ENCODE peak calls at places on chromosomes 3 and 15, in five cellular contexts. One of them, this sample, is unnamed.

GRCh38 chr15:49093252-49094105 is 47.2 kb upstream of the SECISBP2L start:
- DNase-seq in tibial nerve: no peak
- DNase-seq in fibroblast of lung: no peak
- DNase-seq in IMR-90: no peak
- DNase-seq in PC-3: no peak
- DNase-seq in this sample: no peak

GRCh38 chr15:71294251-71294635 is 179.0 kb downstream of the THSD4 start:
- DNase-seq in tibial nerve: no peak
- DNase-seq in PC-3: no peak
- DNase-seq in IMR-90: no peak
- DNase-seq in fibroblast of lung: no peak
- DNase-seq in this sample: no peak

GRCh38 chr3:161305095-161305991 is 66.0 kb downstream of the SPTSSB start:
- DNase-seq in fibroblast of lung: peak; percentile 40
- DNase-seq in IMR-90: peak; percentile 27
- DNase-seq in tibial nerve: no peak
- DNase-seq in PC-3: peak; percentile 64
- DNase-seq in this sample: peak; percentile 4

GRCh38 chr3:188380722-188381121 is 226.8 kb downstream of the LPP start:
- DNase-seq in IMR-90: no peak
- DNase-seq in PC-3: no peak
- DNase-seq in fibroblast of lung: no peak
- DNase-seq in tibial nerve: no peak
- DNase-seq in this sample: no peak

GRCh38 chr3:187062526-187063177 is 76.6 kb downstream of the RPL39L start:
- DNase-seq in PC-3: peak; percentile 86
- DNase-seq in fibroblast of lung: peak; percentile 88
- DNase-seq in tibial nerve: no peak
- DNase-seq in IMR-90: peak; percentile 78
- DNase-seq in this sample: peak; percentile 92

GRCh38 chr3:109553573-109554371 is 216.4 kb upstream of the DPPA4 start:
- DNase-seq in tibial nerve: no peak
- DNase-seq in IMR-90: peak; percentile 18
- DNase-seq in PC-3: peak; percentile 59
- DNase-seq in fibroblast of lung: no peak
- DNase-seq in this sample: peak; percentile 72

GRCh38 chr3:191051037-191051436 is 148.0 kb upstream of the OSTN start:
- DNase-seq in PC-3: peak; percentile 78
- DNase-seq in fibroblast of lung: peak; percentile 65
- DNase-seq in tibial nerve: no peak
- DNase-seq in IMR-90: peak; percentile 47
- DNase-seq in this sample: peak; percentile 16

GRCh38 chr15:64110945-64111678 is 15.3 kb downstream of the SNX1 start:
- DNase-seq in IMR-90: no peak
- DNase-seq in fibroblast of lung: no peak
- DNase-seq in tibial nerve: no peak
- DNase-seq in PC-3: no peak
- DNase-seq in this sample: no peak

GRCh38 chr15:80163897-80164296 is 11.1 kb downstream of the FAH start:
- DNase-seq in PC-3: no peak
- DNase-seq in tibial nerve: no peak
- DNase-seq in fibroblast of lung: no peak
- DNase-seq in IMR-90: no peak
- DNase-seq in this sample: no peak

GRCh38 chr3:45462522-45463262 is 74.3 kb downstream of the LARS2 start:
- DNase-seq in tibial nerve: no peak
- DNase-seq in IMR-90: peak; percentile 21
- DNase-seq in PC-3: no peak
- DNase-seq in fibroblast of lung: peak; percentile 21
- DNase-seq in this sample: no peak

GRCh38 chr3:59968510-59968909 is 918.7 kb upstream of the CFAP20DC start:
- DNase-seq in PC-3: no peak
- DNase-seq in IMR-90: no peak
- DNase-seq in tibial nerve: no peak
- DNase-seq in fibroblast of lung: no peak
- DNase-seq in this sample: no peak

GRCh38 chr15:82554351-82554750 is 14.1 kb upstream of the RPS17 start:
- DNase-seq in IMR-90: no peak
- DNase-seq in tibial nerve: no peak
- DNase-seq in fibroblast of lung: no peak
- DNase-seq in PC-3: peak; percentile 44
- DNase-seq in this sample: peak; percentile 42

GRCh38 chr3:188266581-188267274 is 112.8 kb downstream of the LPP start:
- DNase-seq in fibroblast of lung: peak; percentile 88
- DNase-seq in IMR-90: peak; percentile 86
- DNase-seq in PC-3: peak; percentile 49
- DNase-seq in tibial nerve: peak; percentile 57
- DNase-seq in this sample: no peak

GRCh38 chr3:167115331-167115934 is 264.7 kb downstream of the ZBBX start:
- DNase-seq in fibroblast of lung: no peak
- DNase-seq in IMR-90: no peak
- DNase-seq in tibial nerve: no peak
- DNase-seq in PC-3: no peak
- DNase-seq in this sample: no peak

GRCh38 chr3:127888564-127889107 is 26.4 kb upstream of the KBTBD12 start:
- DNase-seq in tibial nerve: no peak
- DNase-seq in fibroblast of lung: no peak
- DNase-seq in PC-3: no peak
- DNase-seq in IMR-90: no peak
- DNase-seq in this sample: no peak

DNA sequence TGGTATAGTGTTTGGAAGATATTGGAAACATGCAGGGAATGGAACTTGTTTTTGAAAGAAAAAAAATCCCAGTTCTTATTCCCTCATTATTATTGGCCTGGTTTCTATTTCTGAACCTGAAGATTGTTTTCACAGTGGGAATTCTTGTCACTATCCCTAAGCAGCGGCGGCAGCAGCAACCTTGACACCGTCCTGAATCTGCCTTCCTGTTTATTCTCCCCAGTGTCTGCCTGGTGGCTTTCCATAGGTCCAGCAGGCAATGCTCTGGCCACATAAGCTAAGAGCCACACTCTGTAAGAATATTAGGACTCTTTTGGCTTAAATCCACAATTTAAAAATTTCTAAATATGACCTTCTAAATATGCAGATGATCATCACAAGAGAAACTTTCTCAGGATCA is 178.0 kb downstream of the PLCL2 start:
- DNase-seq in tibial nerve: no peak
- DNase-seq in IMR-90: no peak
- DNase-seq in fibroblast of lung: no peak
- DNase-seq in PC-3: no peak
- DNase-seq in this sample: no peak
- H3K4me1 ChIP-seq in tibial nerve: no peaks in the 10 kb centered on the region
- H3K4me1 ChIP-seq in IMR-90: no peaks in the 10 kb centered on the region
- H3K4me1 ChIP-seq in fibroblast of lung: no peaks in the 10 kb centered on the region
- H3K4me1 ChIP-seq in PC-3: peaks cover 10% of the 10 kb centered on the region
- H3K4me1 ChIP-seq in this sample: no peaks in the 10 kb centered on the region

DNA sequence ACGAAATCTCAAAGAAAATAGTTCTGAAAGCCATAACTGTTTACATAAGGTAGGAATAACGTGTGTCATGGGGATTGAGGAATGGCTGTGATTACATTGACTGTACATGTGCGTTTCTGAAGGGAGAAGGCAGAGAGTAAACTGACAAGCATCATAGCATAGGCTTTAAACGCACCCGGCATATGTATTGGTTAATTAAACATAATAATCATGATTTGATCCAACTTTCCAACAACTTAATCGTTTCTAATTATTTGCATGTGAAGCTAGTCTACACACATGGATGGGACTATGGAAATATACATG is 3.3 kb downstream of the TMEM108 start:
- DNase-seq in tibial nerve: no peak
- DNase-seq in fibroblast of lung: no peak
- DNase-seq in IMR-90: no peak
- DNase-seq in PC-3: no peak
- DNase-seq in this sample: no peak
- H3K36me3 ChIP-seq in tibial nerve: no peaks in the 10 kb centered on the region
- H3K36me3 ChIP-seq in fibroblast of lung: no peaks in the 10 kb centered on the region
- H3K36me3 ChIP-seq in IMR-90: no peaks in the 10 kb centered on the region
- H3K36me3 ChIP-seq in PC-3: no peaks in the 10 kb centered on the region
- H3K36me3 ChIP-seq in this sample: no peaks in the 10 kb centered on the region

GRCh38 chr15:72538931-72539330 is 64.8 kb downstream of the ARIH1 start:
- DNase-seq in fibroblast of lung: no peak
- DNase-seq in PC-3: no peak
- DNase-seq in IMR-90: no peak
- DNase-seq in tibial nerve: no peak
- DNase-seq in this sample: no peak

GRCh38 chr15:72535911-72536310 is 61.8 kb downstream of the ARIH1 start:
- DNase-seq in tibial nerve: no peak
- DNase-seq in fibroblast of lung: no peak
- DNase-seq in PC-3: no peak
- DNase-seq in IMR-90: no peak
- DNase-seq in this sample: no peak

GRCh38 chr15:72534522-72534921 is 60.4 kb downstream of the ARIH1 start:
- DNase-seq in IMR-90: no peak
- DNase-seq in PC-3: no peak
- DNase-seq in tibial nerve: no peak
- DNase-seq in fibroblast of lung: no peak
- DNase-seq in this sample: no peak

GRCh38 chr15:72536506-72536905 is 62.4 kb downstream of the ARIH1 start:
- DNase-seq in fibroblast of lung: no peak
- DNase-seq in PC-3: no peak
- DNase-seq in IMR-90: no peak
- DNase-seq in tibial nerve: no peak
- DNase-seq in this sample: no peak

GRCh38 chr15:72532991-72533601 is 59.0 kb downstream of the ARIH1 start:
- DNase-seq in fibroblast of lung: no peak
- DNase-seq in PC-3: no peak
- DNase-seq in IMR-90: no peak
- DNase-seq in tibial nerve: no peak
- DNase-seq in this sample: no peak
- TF ChIP-seq CTCF in fibroblast of lung: peak; percentile 4
- TF ChIP-seq CTCF in PC-3: peak; percentile 59
- TF ChIP-seq CTCF in IMR-90: no peak
- TF ChIP-seq CTCF in tibial nerve: peak; percentile 9
- TF ChIP-seq CTCF in this sample: no peak

GRCh38 chr3:132703733-132704132 is 18.5 kb downstream of the NPHP3 start:
- DNase-seq in IMR-90: peak; percentile 82
- DNase-seq in PC-3: no peak
- DNase-seq in tibial nerve: no peak
- DNase-seq in fibroblast of lung: no peak
- DNase-seq in this sample: no peak
- H3K4me1 ChIP-seq in IMR-90: no peaks in the 10 kb centered on the region
- H3K4me1 ChIP-seq in PC-3: no peaks in the 10 kb centered on the region
- H3K4me1 ChIP-seq in tibial nerve: no peaks in the 10 kb centered on the region
- H3K4me1 ChIP-seq in fibroblast of lung: no peaks in the 10 kb centered on the region
- H3K4me1 ChIP-seq in this sample: no peaks in the 10 kb centered on the region

GRCh38 chr15:90083419-90083818 is 18.8 kb downstream of the IDH2 start:
- DNase-seq in tibial nerve: no peak
- DNase-seq in PC-3: no peak
- DNase-seq in IMR-90: no peak
- DNase-seq in fibroblast of lung: no peak
- DNase-seq in this sample: no peak
- H3K36me3 ChIP-seq in tibial nerve: peaks cover 2% of the 10 kb centered on the region
- H3K36me3 ChIP-seq in PC-3: peaks cover 5% of the 10 kb centered on the region
- H3K36me3 ChIP-seq in IMR-90: peaks cover 50% of the 10 kb centered on the region
- H3K36me3 ChIP-seq in fibroblast of lung: peaks cover 7% of the 10 kb centered on the region
- H3K36me3 ChIP-seq in this sample: no peaks in the 10 kb centered on the region

GRCh38 chr3:11206316-11206715 is 52.0 kb downstream of the HRH1 start:
- DNase-seq in IMR-90: no peak
- DNase-seq in fibroblast of lung: no peak
- DNase-seq in PC-3: no peak
- DNase-seq in tibial nerve: no peak
- DNase-seq in this sample: no peak
- TF ChIP-seq CTCF in IMR-90: no peak
- TF ChIP-seq CTCF in fibroblast of lung: no peak
- TF ChIP-seq CTCF in PC-3: no peak
- TF ChIP-seq CTCF in tibial nerve: no peak
- TF ChIP-seq CTCF in this sample: no peak

DNA sequence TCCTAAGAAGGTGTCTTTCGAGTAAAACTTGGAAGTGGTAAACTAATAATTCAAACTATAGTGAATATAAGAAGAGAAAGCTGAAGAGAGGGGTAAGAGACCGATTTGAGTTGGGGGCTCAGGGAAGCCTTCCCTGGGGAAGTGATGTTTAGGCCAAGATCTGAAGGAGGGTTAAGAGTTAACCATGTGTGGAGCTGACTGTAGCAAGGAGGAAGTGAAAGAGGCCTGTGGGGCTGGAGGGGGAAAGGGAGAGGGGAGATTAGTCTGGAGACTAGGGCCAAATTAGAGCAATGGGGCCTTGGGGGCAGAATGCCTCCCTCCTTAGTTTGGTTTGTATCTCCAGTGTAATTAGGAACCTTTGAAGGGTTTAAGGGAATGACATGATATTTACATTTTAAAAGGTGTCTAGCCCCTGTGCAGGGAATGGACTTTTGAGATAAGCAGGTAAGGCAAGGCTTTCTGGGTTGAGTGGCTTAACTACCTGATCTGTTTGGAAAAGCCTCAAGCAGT is 2.2 kb downstream of the ZNF592 start:
- DNase-seq in PC-3: no peak
- DNase-seq in tibial nerve: no peak
- DNase-seq in IMR-90: no peak
- DNase-seq in fibroblast of lung: no peak
- DNase-seq in this sample: no peak
- H3K4me1 ChIP-seq in PC-3: peaks cover 37% of the 10 kb centered on the region
- H3K4me1 ChIP-seq in tibial nerve: peaks cover 71% of the 10 kb centered on the region
- H3K4me1 ChIP-seq in IMR-90: peaks cover 12% of the 10 kb centered on the region
- H3K4me1 ChIP-seq in fibroblast of lung: peaks cover 4% of the 10 kb centered on the region
- H3K4me1 ChIP-seq in this sample: peaks cover 23% of the 10 kb centered on the region

GRCh38 chr3:19967812-19968211 is 20.9 kb downstream of the RAB5A start:
- DNase-seq in tibial nerve: no peak
- DNase-seq in fibroblast of lung: no peak
- DNase-seq in IMR-90: no peak
- DNase-seq in PC-3: no peak
- DNase-seq in this sample: no peak

GRCh38 chr3:19967208-19967607 is 20.3 kb downstream of the RAB5A start:
- DNase-seq in IMR-90: no peak
- DNase-seq in fibroblast of lung: no peak
- DNase-seq in PC-3: no peak
- DNase-seq in tibial nerve: no peak
- DNase-seq in this sample: no peak

GRCh38 chr3:19970289-19970688 is 23.4 kb downstream of the RAB5A start:
- DNase-seq in IMR-90: no peak
- DNase-seq in fibroblast of lung: no peak
- DNase-seq in tibial nerve: no peak
- DNase-seq in PC-3: no peak
- DNase-seq in this sample: no peak

GRCh38 chr3:19972056-19972455 is 25.2 kb downstream of the RAB5A start:
- DNase-seq in IMR-90: peak; percentile 62
- DNase-seq in fibroblast of lung: peak; percentile 17
- DNase-seq in tibial nerve: no peak
- DNase-seq in PC-3: peak; percentile 95
- DNase-seq in this sample: peak; percentile 40
- H3K36me3 ChIP-seq in IMR-90: peaks cover 18% of the 10 kb centered on the region
- H3K36me3 ChIP-seq in fibroblast of lung: peaks cover 4% of the 10 kb centered on the region
- H3K36me3 ChIP-seq in tibial nerve: no peaks in the 10 kb centered on the region
- H3K36me3 ChIP-seq in PC-3: peaks cover 20% of the 10 kb centered on the region
- H3K36me3 ChIP-seq in this sample: peaks cover 12% of the 10 kb centered on the region

This sample was measured in mammary epithelial cell.